ENCODE peak calls at places on chromosomes 3 and 15, in ten cellular contexts. S, J, T, G, Q, W, Y, Z, O and X are unnamed samples.

GRCh38 chr3:30269751-30270445 is 336.5 kb upstream of the TGFBR2 start:
- DNase-seq in Y (no peak), Z (no peak), S (no peak), W (no peak), O (no peak), T (no peak), J (no peak), Q (no peak), G (no peak), X (no peak)

GRCh38 chr3:13071695-13072094 is 1.5 kb downstream of the IQSEC1 start:
- DNase-seq in T (no peak), Z (no peak), Y (no peak), W (no peak), J (no peak), O (no peak), G (no peak), Q (no peak), S (no peak), X (no peak)

GRCh38 chr15:38696120-38696727 is 131.6 kb upstream of the RASGRP1 start:
- DNase-seq in T (no peak), Q (no peak), G (no peak), Y (no peak), O (peak), W (no peak), J (no peak), Z (no peak), S (no peak), X (peak)

GRCh38 chr15:91289324-91289723 is 189.3 kb downstream of the SV2B start:
- DNase-seq in Y (no peak), Q (no peak), T (no peak), W (no peak), G (peak), S (no peak), J (no peak), Z (no peak), O (no peak), X (no peak)

GRCh38 chr15:80633235-80633634 is 61.9 kb upstream of the ABHD17C start:
- DNase-seq in Q (no peak), Y (peak), G (no peak), W (no peak), T (no peak), S (no peak), J (no peak), Z (no peak), O (no peak), X (no peak)

GRCh38 chr15:52652984-52653383 is 26.2 kb downstream of the ATOSA start:
- DNase-seq in W (no peak), Y (no peak), Q (no peak), G (no peak), T (peak), J (no peak), S (no peak), O (no peak), Z (peak), X (no peak)

GRCh38 chr3:173399001-173399400 is 1.5 kb downstream of the NLGN1 start:
- DNase-seq in Q (no peak), O (no peak), J (peak), Z (no peak), Y (no peak), W (no peak), S (no peak), T (no peak), G (no peak), X (no peak)

GRCh38 chr3:116734243-116734642 is 24.7 kb downstream of the TUSC7 start:
- DNase-seq in Y (no peak), O (no peak), J (no peak), T (no peak), S (no peak), Z (no peak), W (no peak), G (no peak), Q (no peak), X (no peak)

GRCh38 chr3:160986060-160986459 is 119.1 kb downstream of the B3GALNT1 start:
- DNase-seq in G (no peak), W (no peak), J (no peak), S (no peak), Q (no peak), Y (no peak), O (no peak), T (no peak), Z (no peak), X (no peak)

GRCh38 chr15:34588046-34588674 is 4.7 kb upstream of the GOLGA8B start:
- DNase-seq in W (peak), Z (peak), J (peak), S (peak), Q (peak), Y (peak), T (peak), O (peak), G (peak), X (peak)

GRCh38 chr15:59420986-59421618 is 16.9 kb upstream of the FAM81A start:
- DNase-seq in Z (peak), G (peak), Y (no peak), Q (no peak), J (peak), O (no peak), S (no peak), W (no peak), T (no peak), X (no peak)

GRCh38 chr3:59809016-59809415 is 759.2 kb upstream of the CFAP20DC start:
- DNase-seq in Q (no peak), O (no peak), S (no peak), Z (peak), T (no peak), W (no peak), G (no peak), J (no peak), Y (no peak), X (no peak)

GRCh38 chr15:71921191-71921590 is 110.8 kb downstream of the NR2E3 start:
- DNase-seq in T (no peak), Z (no peak), S (no peak), J (no peak), O (no peak), G (no peak), Y (no peak), Q (no peak), W (no peak), X (no peak)

GRCh38 chr3:171765511-171765887 is 44.8 kb downstream of the PLD1 start:
- DNase-seq in Q (no peak), G (no peak), Z (no peak), O (no peak), T (no peak), Y (no peak), W (no peak), S (no peak), J (no peak), X (no peak)

GRCh38 chr3:171432548-171432947 is 27.7 kb downstream of the TNIK start:
- DNase-seq in T (no peak), Z (no peak), G (peak), Y (no peak), J (no peak), S (no peak), Q (no peak), O (no peak), W (no peak), X (no peak)

GRCh38 chr15:68031406-68031805 is 22.7 kb upstream of the PIAS1 start:
- DNase-seq in Y (no peak), Z (no peak), Q (no peak), O (no peak), S (no peak), G (no peak), W (no peak), J (no peak), T (no peak), X (no peak)

GRCh38 chr3:184448321-184449160 is 68.7 kb downstream of the CHRD start:
- DNase-seq in T (no peak), J (no peak), O (no peak), Y (no peak), W (no peak), G (peak), Q (no peak), S (no peak), Z (peak), X (no peak)

GRCh38 chr15:94125131-94125530 is 106.2 kb upstream of the MCTP2 start:
- DNase-seq in Q (no peak), J (no peak), Y (no peak), G (peak), T (peak), S (no peak), Z (peak), W (no peak), O (no peak), X (no peak)

GRCh38 chr3:193711165-193711485 is 118.1 kb downstream of the OPA1 start:
- DNase-seq in Y (no peak), J (peak), G (no peak), O (no peak), T (no peak), S (no peak), W (no peak), Z (no peak), Q (no peak), X (no peak)

GRCh38 chr15:38196116-38196515 is 56.5 kb upstream of the SPRED1 start:
- DNase-seq in J (no peak), Z (no peak), O (no peak), W (no peak), S (no peak), T (no peak), Y (no peak), Q (no peak), G (no peak), X (no peak)

GRCh38 chr3:9430733-9431132 is 33.3 kb downstream of the SETD5 start:
- DNase-seq in J (no peak), T (no peak), S (no peak), Q (no peak), Y (no peak), G (no peak), Z (no peak), W (no peak), O (no peak), X (no peak)

GRCh38 chr3:25442486-25442885 is 14.4 kb downstream of the RARB start:
- DNase-seq in Y (no peak), Q (no peak), S (no peak), G (no peak), O (no peak), W (no peak), T (no peak), J (no peak), Z (no peak), X (no peak)

DNA sequence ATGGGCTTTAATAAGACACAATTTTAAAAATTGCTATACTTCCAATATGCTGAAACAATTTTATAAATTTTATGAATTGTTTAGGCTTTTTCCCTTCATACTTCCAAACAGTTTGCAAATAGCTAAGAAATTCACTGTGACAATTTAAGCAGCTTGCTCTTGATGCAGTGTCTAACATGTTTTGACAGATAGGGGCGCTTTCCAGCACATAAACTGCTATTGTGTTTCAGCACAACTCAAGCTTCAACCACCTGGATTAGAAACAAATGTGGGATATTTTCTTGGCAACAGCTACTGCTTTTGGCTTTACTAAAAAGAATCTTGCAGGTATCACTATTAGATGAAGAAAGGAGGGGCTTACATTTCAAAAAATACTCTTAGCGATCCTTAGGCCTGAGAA is 565.8 kb upstream of the DPPA4 start:
- DNase-seq in Z (no peak), W (no peak), O (no peak), J (no peak), T (no peak), Q (no peak), Y (no peak), G (no peak), S (no peak), X (no peak)
- TF ChIP-seq CTCF in Z (no peak), W (no peak), O (no peak), J (peak), T (no peak), Q (no peak), Y (no peak), G (no peak), S (no peak), X (no peak)

GRCh38 chr3:43559961-43560360 is 61.9 kb downstream of the ANO10 start:
- DNase-seq in G (no peak), J (peak), O (no peak), Q (no peak), S (no peak), W (no peak), T (no peak), Z (no peak), Y (no peak), X (no peak)
- TF ChIP-seq CTCF in G (no peak), J (peak), O (no peak), Q (no peak), S (no peak), W (no peak), T (no peak), Z (no peak), Y (no peak), X (no peak)

DNA sequence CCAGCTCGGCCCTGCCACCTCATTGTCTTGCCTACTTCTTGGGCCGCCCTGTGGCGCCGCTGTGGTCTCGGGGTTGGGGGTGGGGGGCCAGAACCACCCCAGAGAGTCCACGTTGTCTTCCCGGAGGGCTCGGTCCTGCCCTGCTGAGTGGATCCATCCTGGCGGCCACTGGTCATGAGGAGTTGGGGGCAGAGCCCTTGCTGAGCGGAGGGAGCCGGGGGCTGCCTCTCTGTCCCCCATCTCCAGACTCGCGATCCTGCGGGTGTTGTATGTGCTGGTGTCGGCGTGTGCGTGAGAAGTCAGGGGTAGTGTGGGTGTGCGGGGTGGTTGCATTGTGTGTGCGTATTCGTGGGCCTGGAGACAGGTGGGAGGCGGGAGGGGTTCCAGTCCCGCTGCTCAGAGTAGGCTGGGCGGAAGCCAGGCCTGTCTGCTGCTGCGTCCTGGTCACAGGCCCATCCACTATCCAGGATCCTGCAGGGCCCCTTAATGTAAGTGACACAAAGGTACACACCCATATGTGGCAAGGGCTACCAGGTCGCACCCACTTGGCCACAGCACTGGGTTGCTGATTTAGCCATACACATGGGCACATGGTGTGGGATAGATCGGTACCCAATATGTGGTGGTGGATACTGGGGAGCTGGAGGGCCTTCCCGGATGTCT is 30.7 kb downstream of the NBEAL2 start:
- DNase-seq in Q (no peak), T (no peak), Y (no peak), W (peak), O (peak), S (peak), G (no peak), J (no peak), Z (no peak), X (no peak)
- TF ChIP-seq CTCF in Q (no peak), T (no peak), Y (no peak), W (no peak), O (no peak), S (no peak), G (no peak), J (no peak), Z (no peak), X (no peak)

DNA sequence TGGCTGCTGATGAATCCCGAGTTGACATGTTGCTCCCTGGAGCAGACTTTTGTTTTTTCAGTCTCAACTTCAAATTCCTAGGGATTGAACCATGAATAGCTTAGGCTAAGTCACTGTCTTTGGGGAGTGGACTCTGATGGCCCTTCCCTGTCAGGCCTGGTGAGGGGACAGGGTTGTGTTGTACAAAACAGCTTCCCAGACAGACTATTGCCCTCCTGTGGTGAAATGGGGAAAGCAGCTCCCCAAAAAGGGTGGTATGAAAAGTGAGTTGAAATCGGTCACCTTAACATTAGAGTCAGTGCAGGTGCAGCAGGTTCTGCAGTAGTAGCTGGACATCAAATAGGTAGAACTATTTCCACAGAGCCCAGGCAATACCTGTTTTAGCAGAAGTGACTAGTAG is 775.6 kb downstream of the ROBO2 start:
- DNase-seq in G (peak), S (no peak), W (no peak), Z (no peak), T (no peak), J (peak), Q (no peak), O (no peak), Y (no peak), X (no peak)
- TF ChIP-seq CTCF in G (peak), S (no peak), W (no peak), Z (no peak), T (peak), J (peak), Q (no peak), O (peak), Y (no peak), X (peak)

GRCh38 chr3:98263944-98264343 is at the start of gene OR5H6:
- DNase-seq in T (no peak), Z (no peak), O (no peak), W (no peak), S (no peak), Y (no peak), Q (no peak), J (no peak), G (no peak), X (no peak)

GRCh38 chr3:98259707-98260106 is 4.3 kb upstream of the OR5H6 start:
- DNase-seq in S (no peak), O (no peak), T (no peak), W (no peak), Q (no peak), G (peak), Y (no peak), Z (no peak), J (no peak), X (no peak)
- TF ChIP-seq CTCF in S (no peak), O (peak), T (no peak), W (no peak), Q (no peak), G (peak), Y (no peak), Z (no peak), J (peak), X (peak)

DNA sequence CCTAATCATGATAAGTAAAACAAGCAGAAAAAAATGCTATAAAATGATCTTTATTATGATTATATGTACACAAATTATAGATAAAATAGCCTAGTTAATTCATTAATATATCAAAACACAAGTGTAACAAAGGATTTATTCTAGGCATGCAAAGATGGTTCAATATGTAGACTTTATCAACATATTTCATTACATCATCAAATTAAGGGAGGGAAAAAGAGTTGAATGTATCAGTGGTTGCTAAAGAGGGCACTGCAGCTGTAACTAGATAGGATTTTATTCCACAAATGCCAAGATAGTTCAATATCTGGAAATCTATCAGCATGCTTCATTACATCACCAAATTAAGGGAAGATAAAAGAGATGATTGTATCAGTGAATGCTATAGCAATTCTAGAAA is 248.3 kb downstream of the LPP start:
- DNase-seq in O (no peak), Z (no peak), T (no peak), G (no peak), W (no peak), Y (no peak), S (no peak), J (no peak), Q (no peak), X (no peak)
- TF ChIP-seq CTCF in O (no peak), Z (no peak), T (no peak), G (no peak), W (no peak), Y (no peak), S (no peak), J (no peak), Q (no peak), X (no peak)

DNA sequence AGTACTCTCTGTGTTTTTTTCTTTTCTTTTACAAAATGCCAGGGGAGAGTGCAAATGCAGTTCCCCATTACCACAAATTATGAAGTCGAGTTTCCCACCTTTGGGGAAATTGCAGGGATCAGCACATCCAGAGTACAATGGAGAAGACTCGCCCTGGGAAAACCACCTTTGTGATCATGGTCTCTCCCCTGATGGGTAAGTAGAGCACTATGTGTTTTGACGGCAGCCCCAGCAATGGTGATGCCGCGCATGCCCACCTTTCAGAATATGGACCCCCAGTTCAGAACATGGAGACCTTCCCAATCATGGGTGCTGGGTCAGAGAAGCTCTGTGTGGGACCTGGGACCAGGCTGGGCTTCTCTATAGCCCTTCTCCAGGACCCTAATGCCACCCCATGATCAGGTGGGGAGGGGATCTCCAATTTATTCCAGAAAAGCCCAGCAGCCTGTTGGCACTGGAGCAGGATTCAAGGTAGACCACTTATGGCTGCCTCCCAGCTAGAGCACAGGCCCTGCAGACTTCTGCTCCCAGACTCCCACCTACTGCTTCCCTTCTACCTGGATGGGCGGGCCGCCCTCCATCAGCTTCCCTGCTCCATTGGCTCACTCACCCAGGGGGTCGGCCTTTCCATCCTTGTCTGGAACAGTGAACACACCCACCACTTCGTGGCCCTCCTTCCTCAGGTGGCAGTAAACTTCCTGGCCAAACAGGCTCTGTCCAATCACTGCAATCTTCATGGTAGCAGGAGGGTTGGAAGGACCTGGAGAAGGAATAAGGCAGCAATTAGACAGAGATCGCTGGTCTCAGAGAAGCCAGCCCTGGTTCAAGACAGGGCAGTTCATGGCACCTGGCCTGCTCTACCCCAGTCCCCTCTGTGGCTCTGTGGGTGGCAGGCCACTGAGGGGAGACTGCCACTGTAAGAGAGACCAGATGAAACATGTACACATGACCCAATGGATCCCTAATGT is 19.9 kb downstream of the ALDH1L1 start:
- DNase-seq in T (no peak), Z (no peak), Y (no peak), J (no peak), S (no peak), G (no peak), O (no peak), Q (no peak), W (no peak), X (no peak)
- TF ChIP-seq CTCF in T (no peak), Z (no peak), Y (no peak), J (no peak), S (no peak), G (no peak), O (no peak), Q (no peak), W (no peak), X (no peak)